ENCODE peak calls at places on chromosomes 7 and 10, in four cellular contexts. I, F, Z and M are unnamed samples.

GRCh38 chr10:78579995-78580394 is 488.8 kb upstream of the ZMIZ1 start:
- DNase-seq in I (no peak), F (no peak), Z (peak), M (no peak)

GRCh38 chr10:119243478-119243877 is 36.1 kb downstream of the GRK5 start:
- DNase-seq in I (no peak), F (no peak), Z (no peak), M (no peak)

GRCh38 chr10:37856881-37857286 is 526 bp downstream of the ZNF248 start:
- DNase-seq in I (no peak), F (peak), Z (no peak), M (peak)

GRCh38 chr10:27558612-27559020 is 54.5 kb downstream of the RAB18 start:
- DNase-seq in I (peak), F (peak), Z (peak), M (peak)

GRCh38 chr10:70175516-70175915 is 5.2 kb upstream of the SAR1A start:
- DNase-seq in I (no peak), F (no peak), Z (no peak), M (no peak)

GRCh38 chr7:134660242-134660785 is 13.7 kb downstream of the BPGM start:
- DNase-seq in I (no peak), F (peak), Z (no peak), M (no peak)

GRCh38 chr10:31288001-31288400 is 31.0 kb upstream of the ZEB1 start:
- DNase-seq in I (no peak), F (no peak), Z (no peak), M (no peak)

GRCh38 chr10:6141296-6142151 is 52.7 kb downstream of the RBM17 start:
- DNase-seq in I (no peak), F (peak), Z (no peak), M (no peak)

GRCh38 chr10:63553031-63553430 is 31.8 kb downstream of the REEP3 start:
- DNase-seq in I (no peak), F (no peak), Z (no peak), M (no peak)

GRCh38 chr10:35058686-35059085 is 31.5 kb downstream of the CUL2 start:
- DNase-seq in I (no peak), F (no peak), Z (no peak), M (no peak)

GRCh38 chr10:77560471-77560870 is 77.1 kb downstream of the KCNMA1 start:
- DNase-seq in I (no peak), F (no peak), Z (no peak), M (no peak)

GRCh38 chr10:33215154-33215553 is 119.3 kb downstream of the NRP1 start:
- DNase-seq in I (no peak), F (no peak), Z (no peak), M (no peak)

GRCh38 chr7:82325416-82325815 is 118.2 kb downstream of the CACNA2D1 start:
- DNase-seq in I (no peak), F (no peak), Z (no peak), M (no peak)

GRCh38 chr7:132777419-132777818 is 201.1 kb upstream of the PLXNA4 start:
- DNase-seq in I (no peak), F (no peak), Z (no peak), M (no peak)
- TF ChIP-seq CREB1 in I (no peak), F (no peak), Z (no peak), M (no peak)

GRCh38 chr7:7433736-7434260 is 101.9 kb downstream of the COL28A1 start:
- DNase-seq in I (no peak), F (no peak), Z (no peak), M (no peak)
- H3K27ac ChIP-seq in I (no peak), F (no peak), Z (no peak), M (no peak)

GRCh38 chr7:110104243-110104642 is 986.7 kb upstream of the LRRN3 start:
- DNase-seq in I (no peak), F (no peak), Z (no peak), M (no peak)
- TF ChIP-seq POLR2AphosphoS5 in I (no peak), F (no peak), Z (no peak), M (no peak)

GRCh38 chr7:139230484-139230773 is 608 bp upstream of the UBN2 start:
- DNase-seq in I (no peak), F (no peak), Z (no peak), M (no peak)

GRCh38 chr7:139230774-139231512 is at the start of gene UBN2:
- DNase-seq in I (peak), F (peak), Z (peak), M (peak)

GRCh38 chr7:139231513-139232376 is 708 bp downstream of the UBN2 start:
- DNase-seq in I (peak), F (peak), Z (peak), M (peak)

GRCh38 chr7:139232893-139233292 is 1.9 kb downstream of the UBN2 start:
- DNase-seq in I (no peak), F (no peak), Z (no peak), M (no peak)

DNA sequence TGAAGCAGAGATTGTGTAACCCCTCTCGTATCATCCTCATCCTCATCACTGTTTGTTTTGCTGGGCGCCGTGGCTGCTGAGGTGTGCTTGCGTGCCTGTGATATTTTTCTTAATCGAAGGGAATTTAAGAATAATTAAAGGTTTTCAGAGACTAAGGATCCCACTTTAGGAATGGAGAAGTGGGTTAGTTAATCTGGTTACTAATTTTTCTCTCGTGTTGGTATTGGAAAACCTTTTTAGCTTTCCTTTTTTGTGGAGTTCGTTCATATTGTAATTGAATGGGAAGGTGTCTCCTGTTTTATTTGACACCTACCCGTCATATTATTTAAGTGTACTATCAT is 1.3 kb downstream of the UBN2 start:
- DNase-seq in I (no peak), F (no peak), Z (no peak), M (no peak)
- TF ChIP-seq CREB1 in I (no peak), F (no peak), Z (no peak), M (no peak)

DNA sequence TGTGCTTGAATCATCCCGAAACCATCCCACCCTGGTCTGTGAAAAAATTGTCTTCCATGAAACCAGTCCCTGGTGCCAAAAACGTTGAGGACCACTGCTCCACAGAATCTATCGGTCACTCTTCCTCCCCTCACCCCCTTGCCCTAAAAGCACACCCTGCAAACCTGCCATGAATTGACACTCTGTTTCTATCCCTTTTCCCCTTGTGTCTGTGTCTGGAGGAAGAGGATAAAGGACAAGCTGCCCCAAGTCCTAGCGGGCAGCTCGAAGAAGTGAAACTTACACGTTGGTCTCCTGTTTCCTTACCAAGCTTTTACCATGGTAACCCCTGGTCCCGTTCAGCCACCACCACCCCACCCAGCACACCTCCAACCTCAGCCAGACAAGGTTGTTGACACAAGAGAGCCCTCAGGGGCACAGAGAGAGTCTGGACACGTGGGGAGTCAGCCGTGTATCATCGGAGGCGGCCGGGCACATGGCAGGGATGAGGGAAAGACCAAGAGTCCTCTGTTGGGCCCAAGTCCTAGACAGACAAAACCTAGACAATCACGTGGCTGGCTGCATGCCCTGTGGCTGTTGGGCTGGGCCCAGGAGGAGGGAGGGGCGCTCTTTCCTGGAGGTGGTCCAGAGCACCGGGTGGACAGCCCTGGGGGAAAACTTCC is 784 bp upstream of the SERPINE1 start:
- DNase-seq in I (no peak), F (no peak), Z (peak), M (no peak)
- H3K27ac ChIP-seq in I (no peak), F (no peak), Z (peak), M (no peak)